ENCODE peak calls at places on chromosomes 1 and 21, in eight cellular contexts. One of them, this sample, is unnamed.

GRCh38 chr1:196734006-196734405 is 40.6 kb upstream of the CFHR3 start:
- DNase-seq in CD4-positive, alpha-beta T cell: no peak
- DNase-seq in activated naive CD4-positive, alpha-beta T cell: no peak
- DNase-seq in SW 1271: no peak
- DNase-seq in GM10248: no peak
- DNase-seq in colonic mucosa: no peak
- DNase-seq in sciatic nerve: no peak
- DNase-seq in central memory CD4-positive, alpha-beta T cell: no peak
- DNase-seq in this sample: no peak

GRCh38 chr1:67833595-67833926 is 294 bp upstream of the GNG12 start:
- DNase-seq in CD4-positive, alpha-beta T cell: no peak
- DNase-seq in activated naive CD4-positive, alpha-beta T cell: no peak
- DNase-seq in SW 1271: peak; percentile 41
- DNase-seq in GM10248: no peak
- DNase-seq in colonic mucosa: no peak
- DNase-seq in sciatic nerve: no peak
- DNase-seq in central memory CD4-positive, alpha-beta T cell: no peak
- DNase-seq in this sample: no peak

GRCh38 chr1:65360654-65361053 is 51.3 kb downstream of the DNAJC6 start:
- DNase-seq in CD4-positive, alpha-beta T cell: no peak
- DNase-seq in activated naive CD4-positive, alpha-beta T cell: no peak
- DNase-seq in SW 1271: no peak
- DNase-seq in GM10248: no peak
- DNase-seq in colonic mucosa: no peak
- DNase-seq in sciatic nerve: no peak
- DNase-seq in central memory CD4-positive, alpha-beta T cell: no peak
- DNase-seq in this sample: no peak

GRCh38 chr1:30106125-30106524 is 617.3 kb downstream of the MATN1 start:
- DNase-seq in CD4-positive, alpha-beta T cell: no peak
- DNase-seq in activated naive CD4-positive, alpha-beta T cell: no peak
- DNase-seq in SW 1271: no peak
- DNase-seq in GM10248: no peak
- DNase-seq in colonic mucosa: no peak
- DNase-seq in sciatic nerve: no peak
- DNase-seq in central memory CD4-positive, alpha-beta T cell: no peak
- DNase-seq in this sample: no peak

GRCh38 chr21:42505090-42505726 is 8.4 kb upstream of the SLC37A1 start:
- DNase-seq in CD4-positive, alpha-beta T cell: no peak
- DNase-seq in activated naive CD4-positive, alpha-beta T cell: no peak
- DNase-seq in SW 1271: no peak
- DNase-seq in GM10248: peak; percentile 79
- DNase-seq in colonic mucosa: no peak
- DNase-seq in sciatic nerve: no peak
- DNase-seq in central memory CD4-positive, alpha-beta T cell: no peak
- DNase-seq in this sample: peak; percentile 45

GRCh38 chr1:221032616-221033342 is 153.5 kb downstream of the HLX start:
- DNase-seq in CD4-positive, alpha-beta T cell: no peak
- DNase-seq in activated naive CD4-positive, alpha-beta T cell: no peak
- DNase-seq in SW 1271: no peak
- DNase-seq in GM10248: no peak
- DNase-seq in colonic mucosa: no peak
- DNase-seq in sciatic nerve: no peak
- DNase-seq in central memory CD4-positive, alpha-beta T cell: no peak
- DNase-seq in this sample: no peak

GRCh38 chr1:106952766-106953165 is 103.7 kb upstream of the PRMT6 start:
- DNase-seq in CD4-positive, alpha-beta T cell: no peak
- DNase-seq in activated naive CD4-positive, alpha-beta T cell: no peak
- DNase-seq in SW 1271: no peak
- DNase-seq in GM10248: no peak
- DNase-seq in colonic mucosa: no peak
- DNase-seq in sciatic nerve: no peak
- DNase-seq in central memory CD4-positive, alpha-beta T cell: no peak
- DNase-seq in this sample: no peak

GRCh38 chr21:36753556-36753955 is 54.6 kb downstream of the SIM2 start:
- DNase-seq in CD4-positive, alpha-beta T cell: no peak
- DNase-seq in activated naive CD4-positive, alpha-beta T cell: no peak
- DNase-seq in SW 1271: no peak
- DNase-seq in GM10248: no peak
- DNase-seq in colonic mucosa: no peak
- DNase-seq in sciatic nerve: no peak
- DNase-seq in central memory CD4-positive, alpha-beta T cell: no peak
- DNase-seq in this sample: no peak

This sample was measured in naive B cell.